ENCODE peak calls at places on chromosomes 1 and 21, in five cellular contexts. K, W, Y, N and T are unnamed samples.

GRCh38 chr1:16067127-16067768 is 6.2 kb downstream of the FAM131C start:
- DNase-seq in K (no peak), Y (no peak), W (peak; percentile 67), N (no peak), T (no peak)

GRCh38 chr1:237146247-237146646 is 104.3 kb downstream of the RYR2 start:
- DNase-seq in N (no peak), Y (peak; percentile 83), W (no peak), K (no peak), T (no peak)

GRCh38 chr1:35835398-35835797 is 27.6 kb downstream of the AGO4 start:
- DNase-seq in N (no peak), K (no peak), Y (no peak), W (no peak), T (no peak)

GRCh38 chr1:41461790-41462679 is 22.4 kb downstream of the EDN2 start:
- DNase-seq in K (no peak), N (no peak), Y (peak; percentile 80), W (peak; percentile 45), T (no peak)

GRCh38 chr1:193417420-193417819 is 231.0 kb upstream of the B3GALT2 start:
- DNase-seq in K (no peak), N (no peak), W (no peak), Y (peak; percentile 34), T (peak; percentile 3)

GRCh38 chr1:54583868-54584267 is 35.8 kb downstream of the ACOT11 start:
- DNase-seq in Y (no peak), W (no peak), N (no peak), K (no peak), T (no peak)

GRCh38 chr1:167288390-167289062 is 67.8 kb downstream of the POU2F1 start:
- DNase-seq in N (no peak), Y (no peak), K (no peak), W (no peak), T (no peak)

GRCh38 chr1:8122160-8122476 is 96.0 kb upstream of the ERRFI1 start:
- DNase-seq in K (no peak), N (no peak), Y (peak; percentile 50), W (no peak), T (peak; percentile 59)

GRCh38 chr1:14522331-14523241 is 75.9 kb upstream of the KAZN start:
- DNase-seq in N (no peak), K (peak; percentile 17), W (no peak), Y (peak; percentile 93), T (peak; percentile 55)

GRCh38 chr1:180898441-180899219 is 14.1 kb upstream of the KIAA1614 start:
- DNase-seq in N (no peak), K (peak; percentile 42), Y (peak; percentile 55), W (no peak), T (no peak)

GRCh38 chr1:67162954-67163353 is 3.3 kb upstream of the IL23R start:
- DNase-seq in Y (peak; percentile 5), K (no peak), N (no peak), W (no peak), T (no peak)

GRCh38 chr1:222457084-222457483 is 90.8 kb downstream of the HHIPL2 start:
- DNase-seq in K (no peak), N (no peak), W (no peak), Y (no peak), T (no peak)

GRCh38 chr1:1337793-1338147 is 6.7 kb downstream of the TAS1R3 start:
- DNase-seq in K (no peak), N (no peak), Y (no peak), W (peak; percentile 72), T (no peak)

GRCh38 chr21:36663033-36663855 is 35.7 kb upstream of the SIM2 start:
- DNase-seq in Y (peak; percentile 21), N (no peak), W (no peak), K (no peak), T (no peak)

GRCh38 chr1:229094476-229095311 is 176.2 kb upstream of the RAB4A start:
- DNase-seq in N (no peak), K (no peak), W (no peak), Y (peak; percentile 78), T (peak; percentile 93)

GRCh38 chr1:21175324-21175669 is 1.4 kb downstream of the EIF4G3 start:
- DNase-seq in W (peak; percentile 73), Y (peak; percentile 70), N (peak; percentile 81), K (no peak), T (no peak)

GRCh38 chr1:13573586-13573985 is 10.0 kb upstream of the PDPN start:
- DNase-seq in N (no peak), W (no peak), K (no peak), Y (no peak), T (no peak)

GRCh38 chr1:185739967-185740366 is 5.8 kb downstream of the HMCN1 start:
- DNase-seq in K (no peak), N (no peak), Y (no peak), W (no peak), T (no peak)

GRCh38 chr1:223763881-223764280 is 51.5 kb downstream of the CAPN2 start:
- DNase-seq in K (no peak), Y (no peak), N (peak; percentile 49), W (no peak), T (no peak)
- H3K36me3 ChIP-seq in K (peaks cover 84% of the 10 kb centered on the region), Y (peaks cover 9% of the 10 kb centered on the region), N (peaks cover 62% of the 10 kb centered on the region), W (peaks cover 4% of the 10 kb centered on the region), T (peaks cover 78% of the 10 kb centered on the region)

DNA sequence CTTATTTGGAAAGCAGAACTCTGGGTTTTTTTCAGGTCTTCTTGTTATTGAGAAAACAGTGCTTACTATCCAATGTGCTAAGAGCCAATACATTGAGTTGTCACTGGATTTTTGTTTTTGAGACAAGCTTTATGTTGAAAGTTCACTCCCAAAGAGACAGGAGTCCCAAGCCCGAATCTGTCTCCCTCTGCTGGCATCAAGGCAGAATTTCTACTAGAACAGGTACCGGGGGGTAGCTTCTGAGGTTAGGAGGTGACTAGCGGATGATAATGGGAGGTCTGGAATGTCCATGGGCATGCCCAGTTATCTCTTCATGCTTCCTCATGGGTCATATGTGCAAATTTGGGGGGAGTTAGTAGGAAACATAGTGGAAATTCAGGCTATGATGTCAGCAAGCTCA is 25.1 kb downstream of the ZNF124 start:
- DNase-seq in K (no peak), N (no peak), W (no peak), Y (no peak), T (no peak)
- H3K9me3 ChIP-seq in K (peaks cover 5% of the 10 kb centered on the region), N (peaks cover 92% of the 10 kb centered on the region), W (peaks cover 3% of the 10 kb centered on the region), Y (no peaks in the 10 kb centered on the region), T (peaks cover 17% of the 10 kb centered on the region)

GRCh38 chr1:94650301-94650700 is 108.7 kb upstream of the F3 start:
- DNase-seq in K (no peak), W (no peak), Y (no peak), N (no peak), T (no peak)
- H3K4me1 ChIP-seq in K (no peaks in the 10 kb centered on the region), W (no peaks in the 10 kb centered on the region), Y (peaks cover 8% of the 10 kb centered on the region), N (no peaks in the 10 kb centered on the region), T (peaks cover 59% of the 10 kb centered on the region)

GRCh38 chr1:170548497-170548896 is 16.5 kb downstream of the GORAB start:
- DNase-seq in W (no peak), K (no peak), N (no peak), Y (no peak), T (no peak)
- H3K36me3 ChIP-seq in W (no peaks in the 10 kb centered on the region), K (peaks cover 100% of the 10 kb centered on the region), N (peaks cover 87% of the 10 kb centered on the region), Y (peaks cover 61% of the 10 kb centered on the region), T (peaks cover 86% of the 10 kb centered on the region)

DNA sequence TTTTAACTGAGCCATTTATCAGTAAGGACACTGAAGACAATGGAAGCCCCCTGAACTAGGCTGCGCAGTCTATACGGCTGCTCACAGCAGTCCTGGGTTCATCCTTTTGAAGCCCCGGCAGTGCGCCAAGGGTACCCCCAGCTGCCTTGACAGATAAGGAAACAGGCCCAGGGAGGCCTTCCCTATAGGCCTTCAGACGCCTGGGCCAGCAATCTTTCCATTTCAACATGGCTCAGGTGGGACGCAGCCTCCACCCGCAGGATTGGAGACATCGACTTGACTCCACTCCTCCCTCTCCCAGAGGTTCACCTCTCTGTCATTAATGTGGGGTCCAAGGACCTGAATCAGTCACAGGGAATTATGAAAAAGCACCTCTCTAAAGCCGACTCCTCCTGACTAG is 2.8 kb upstream of the LYPD8 start:
- DNase-seq in Y (no peak), W (no peak), K (no peak), N (no peak), T (no peak)
- H3K9me3 ChIP-seq in Y (no peaks in the 10 kb centered on the region), W (no peaks in the 10 kb centered on the region), K (no peaks in the 10 kb centered on the region), N (no peaks in the 10 kb centered on the region), T (peaks cover 10% of the 10 kb centered on the region)

GRCh38 chr1:109959974-109960744 is 24.4 kb upstream of the AHCYL1 start:
- DNase-seq in K (no peak), W (peak; percentile 23), Y (peak; percentile 82), N (no peak), T (peak; percentile 91)

GRCh38 chr1:109963864-109964263 is 20.7 kb upstream of the AHCYL1 start:
- DNase-seq in K (no peak), N (no peak), Y (peak; percentile 68), W (no peak), T (no peak)

GRCh38 chr1:109959632-109959973 is 25.0 kb upstream of the AHCYL1 start:
- DNase-seq in K (no peak), N (no peak), W (no peak), Y (no peak), T (no peak)

DNA sequence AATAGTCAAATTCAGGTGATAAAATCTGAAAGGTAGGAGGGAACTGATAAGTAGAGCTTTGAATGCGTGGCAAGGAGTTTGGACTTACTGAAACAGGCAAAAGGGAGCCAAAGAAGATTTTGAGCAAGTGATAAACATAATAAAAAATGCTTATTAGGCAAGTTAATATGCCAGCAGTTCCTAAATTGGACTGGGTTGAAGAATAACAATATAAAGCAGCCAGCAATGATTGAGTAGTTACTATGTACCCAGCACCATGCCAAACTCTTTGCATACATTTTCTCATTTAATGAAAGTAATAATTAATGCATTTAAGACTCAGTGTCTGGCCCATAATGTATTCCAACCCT is 23.8 kb upstream of the AHCYL1 start:
- DNase-seq in N (no peak), K (no peak), Y (no peak), W (no peak), T (no peak)
- H3K4me1 ChIP-seq in N (peaks cover 5% of the 10 kb centered on the region), K (peaks cover 11% of the 10 kb centered on the region), Y (peaks cover 18% of the 10 kb centered on the region), W (no peaks in the 10 kb centered on the region), T (peaks cover 38% of the 10 kb centered on the region)

GRCh38 chr1:159030311-159030710 is 20.6 kb downstream of the IFI16 start:
- DNase-seq in N (no peak), Y (no peak), K (no peak), W (no peak), T (no peak)

GRCh38 chr1:159025043-159025442 is 15.3 kb downstream of the IFI16 start:
- DNase-seq in N (no peak), W (no peak), K (no peak), Y (no peak), T (no peak)

DNA sequence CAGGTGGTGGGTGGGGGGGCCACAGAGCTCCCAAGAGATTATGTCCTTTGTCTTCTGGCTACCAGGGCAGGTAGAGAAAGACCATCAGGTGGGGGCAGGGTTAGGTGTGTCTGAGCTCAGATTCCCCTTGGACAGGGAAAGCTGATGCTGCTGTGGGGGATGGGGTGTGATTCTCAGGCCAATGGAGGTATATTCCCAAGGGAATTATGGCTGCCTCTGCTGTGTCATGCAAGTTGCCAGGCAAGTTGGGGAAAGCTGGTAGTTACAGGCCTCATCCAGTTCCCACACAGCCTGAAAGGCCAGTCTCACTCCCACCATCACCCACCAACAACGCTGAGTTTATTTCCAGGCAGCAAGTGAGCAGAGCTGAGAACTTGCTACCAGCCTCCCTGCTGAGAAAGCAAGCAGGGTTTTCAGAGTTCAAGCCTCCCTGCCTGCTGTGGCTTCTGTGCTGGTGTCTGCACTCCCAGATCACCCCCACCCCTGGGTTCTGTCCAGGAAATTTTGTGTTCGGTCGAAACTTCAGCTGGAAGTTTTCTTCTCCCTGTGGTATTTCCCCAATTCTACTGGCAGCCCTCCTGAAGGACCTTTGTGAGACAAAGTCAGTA is 21.3 kb downstream of the IFI16 start:
- DNase-seq in W (no peak), Y (peak; percentile 27), K (no peak), N (no peak), T (no peak)
- H3K36me3 ChIP-seq in W (no peaks in the 10 kb centered on the region), Y (no peaks in the 10 kb centered on the region), K (peaks cover 84% of the 10 kb centered on the region), N (peaks cover 89% of the 10 kb centered on the region), T (peaks cover 70% of the 10 kb centered on the region)